ENCODE peak calls at places on chromosomes 1 and 21, in seven cellular contexts. G is ELF-1; U is heart right ventricle; W is naive thymus-derived CD4-positive, alpha-beta T cell; C is ELR; L is H54; N is tibial nerve. F is an unnamed sample.

GRCh38 chr1:153616885-153617428 is 832 bp upstream of the S100A14 start:
- DNase-seq in G (no peak), U (peak), W (no peak), C (no peak), L (no peak), N (no peak), F (no peak)

GRCh38 chr1:110341146-110341871 is 2.1 kb downstream of the RBM15 start:
- DNase-seq in G (peak), U (no peak), W (no peak), C (peak), L (no peak), N (no peak), F (no peak)

GRCh38 chr1:33276573-33277298 is 20.4 kb downstream of the ZNF362 start:
- DNase-seq in G (no peak), U (no peak), W (no peak), C (no peak), L (no peak), N (no peak), F (no peak)

GRCh38 chr1:225611537-225612223 is 41.2 kb downstream of the ENAH start:
- DNase-seq in G (no peak), U (no peak), W (no peak), C (no peak), L (no peak), N (no peak), F (no peak)

GRCh38 chr1:34013958-34014737 is 150.3 kb downstream of the HMGB4 start:
- DNase-seq in G (peak), U (peak), W (no peak), C (no peak), L (peak), N (no peak), F (no peak)

GRCh38 chr1:42328047-42328625 is 6.9 kb downstream of the FOXJ3 start:
- DNase-seq in G (no peak), U (no peak), W (no peak), C (no peak), L (no peak), N (no peak), F (no peak)

GRCh38 chr1:62720946-62721554 is 32.9 kb upstream of the DOCK7 start:
- DNase-seq in G (peak), U (peak), W (no peak), C (no peak), L (no peak), N (no peak), F (no peak)

GRCh38 chr1:65881070-65881594 is 88.4 kb downstream of the PDE4B start:
- DNase-seq in G (no peak), U (no peak), W (no peak), C (peak), L (no peak), N (no peak), F (no peak)

GRCh38 chr1:43822040-43822439 is 111.6 kb upstream of the ARTN start:
- DNase-seq in G (peak), U (no peak), W (no peak), C (peak), L (peak), N (no peak), F (no peak)

GRCh38 chr1:204733289-204733688 is 47.8 kb upstream of the LRRN2 start:
- DNase-seq in G (no peak), U (no peak), W (no peak), C (no peak), L (no peak), N (no peak), F (no peak)

GRCh38 chr1:7371926-7372325 is 399.2 kb upstream of the VAMP3 start:
- DNase-seq in G (no peak), U (no peak), W (no peak), C (no peak), L (no peak), N (no peak), F (no peak)

GRCh38 chr1:39196244-39197215 is 8.0 kb upstream of the MACF1 start:
- DNase-seq in G (no peak), U (peak), W (peak), C (peak), L (no peak), N (no peak), F (no peak)

GRCh38 chr1:47659141-47659540 is 221.3 kb downstream of the FOXD2 start:
- DNase-seq in G (no peak), U (no peak), W (no peak), C (no peak), L (no peak), N (no peak), F (no peak)

GRCh38 chr1:38134294-38134755 is 87.7 kb upstream of the POU3F1 start:
- DNase-seq in G (no peak), U (no peak), W (no peak), C (no peak), L (no peak), N (no peak), F (no peak)

GRCh38 chr1:100440075-100440809 is 87.9 kb downstream of the CDC14A start:
- DNase-seq in G (peak), U (peak), W (peak), C (no peak), L (no peak), N (no peak), F (peak)

GRCh38 chr1:3054474-3054873 is 14.5 kb upstream of the PRDM16 start:
- DNase-seq in G (no peak), U (no peak), W (no peak), C (no peak), L (no peak), N (no peak), F (no peak)

GRCh38 chr1:188117436-188117835 is 1288.7 kb downstream of the PLA2G4A start:
- DNase-seq in G (no peak), U (no peak), W (no peak), C (no peak), L (no peak), N (no peak), F (no peak)

GRCh38 chr1:115632251-115633026 is 9.3 kb upstream of the VANGL1 start:
- DNase-seq in G (no peak), U (no peak), W (no peak), C (no peak), L (no peak), N (no peak), F (no peak)

GRCh38 chr1:227899141-227899819 is 48.5 kb downstream of the WNT9A start:
- DNase-seq in G (peak), U (no peak), W (no peak), C (no peak), L (no peak), N (no peak), F (no peak)

GRCh38 chr1:10679521-10680220 is 116.8 kb downstream of the CASZ1 start:
- DNase-seq in G (peak), U (peak), W (no peak), C (peak), L (peak), N (no peak), F (peak)

GRCh38 chr21:35521852-35522505 is 472.9 kb upstream of the RUNX1 start:
- DNase-seq in G (no peak), U (no peak), W (no peak), C (no peak), L (no peak), N (no peak), F (no peak)

GRCh38 chr1:225848044-225848955 is 33.9 kb downstream of the TMEM63A start:
- DNase-seq in G (no peak), U (peak), W (peak), C (no peak), L (no peak), N (no peak), F (no peak)

GRCh38 chr1:180382326-180383115 is 119.9 kb downstream of the ACBD6 start:
- DNase-seq in G (no peak), U (no peak), W (no peak), C (peak), L (no peak), N (no peak), F (no peak)

GRCh38 chr1:150555198-150555970 is 6.2 kb downstream of the ADAMTSL4 start:
- DNase-seq in G (no peak), U (no peak), W (no peak), C (no peak), L (no peak), N (no peak), F (no peak)

GRCh38 chr1:156805766-156806511 is 10.7 kb downstream of the SH2D2A start:
- DNase-seq in G (no peak), U (peak), W (no peak), C (no peak), L (no peak), N (peak), F (no peak)

GRCh38 chr1:180926164-180926981 is 13.7 kb downstream of the KIAA1614 start:
- DNase-seq in G (no peak), U (peak), W (no peak), C (peak), L (peak), N (no peak), F (no peak)

GRCh38 chr1:8312235-8313218 is 5.4 kb upstream of the SLC45A1 start:
- DNase-seq in G (no peak), U (no peak), W (no peak), C (no peak), L (no peak), N (no peak), F (peak)

GRCh38 chr1:230424440-230425251 is 1.5 kb downstream of the PGBD5 start:
- DNase-seq in G (peak), U (no peak), W (no peak), C (no peak), L (no peak), N (no peak), F (no peak)

GRCh38 chr1:199113265-199113869 is 474.5 kb downstream of the PTPRC start:
- DNase-seq in G (peak), U (peak), W (peak), C (peak), L (no peak), N (no peak), F (peak)

GRCh38 chr1:20282544-20282943 is 8.1 kb upstream of the VWA5B1 start:
- DNase-seq in G (peak), U (no peak), W (no peak), C (no peak), L (no peak), N (no peak), F (no peak)

GRCh38 chr1:98706173-98706848 is 44.8 kb downstream of the SNX7 start:
- DNase-seq in G (no peak), U (no peak), W (no peak), C (no peak), L (no peak), N (no peak), F (no peak)

F was measured in HepG2.